ENCODE peak calls at places on chromosomes 5 and 9, in seven cellular contexts. Y is adipocyte; M is T-helper 1 cell; N is tibial artery; O is SK-MEL-5; F is lower lobe of right lung; T is activated T-helper 2 cell treated with anti-CD3 and anti-CD28 coated beads, Interferon-gamma antibody, Interleukin-2, Interleukin-4, amounts not matched to agents 10 μg/mL and 5 μg/mL and 100 μg/mL, durations not matched to agents 14 hours and 24 hours and 36 hours. D is an unnamed sample.

GRCh38 chr9:8473226-8473625 is 673.6 kb upstream of the DMAC1 start:
- DNase-seq in Y (no peak), M (no peak), O (no peak), T (no peak), N (no peak), F (no peak), D (no peak)

GRCh38 chr5:168291281-168291960 is at the start of gene WWC1:
- DNase-seq in M (peak), T (peak), O (peak), F (peak), Y (peak), N (no peak), D (peak)

GRCh38 chr5:9344751-9345240 is 201.1 kb downstream of the SEMA5A start:
- DNase-seq in T (no peak), Y (no peak), M (no peak), O (no peak), N (no peak), F (no peak), D (no peak)

GRCh38 chr5:81747030-81747429 is 3.9 kb downstream of the SSBP2 start:
- DNase-seq in N (no peak), Y (no peak), T (no peak), O (no peak), F (no peak), M (no peak), D (no peak)

GRCh38 chr9:3238241-3238640 is 287.6 kb downstream of the RFX3 start:
- DNase-seq in O (no peak), F (no peak), N (no peak), T (no peak), Y (no peak), M (no peak), D (no peak)

GRCh38 chr5:149435015-149435376 is 55.9 kb upstream of the IL17B start:
- DNase-seq in T (no peak), O (no peak), M (no peak), Y (no peak), F (no peak), N (peak), D (no peak)

GRCh38 chr9:111305914-111306313 is 24.1 kb downstream of the OR2K2 start:
- DNase-seq in F (no peak), N (no peak), Y (no peak), M (no peak), T (no peak), O (no peak), D (no peak)

GRCh38 chr5:42930934-42931333 is 109.2 kb downstream of the ANXA2R start:
- DNase-seq in Y (no peak), F (no peak), T (no peak), M (no peak), N (no peak), O (no peak), D (no peak)

GRCh38 chr9:86721843-86722705 is 225.2 kb downstream of the GAS1 start:
- DNase-seq in Y (peak), O (peak), F (no peak), T (no peak), N (peak), M (no peak), D (no peak)

GRCh38 chr5:174675916-174676315 is 48.5 kb upstream of the MSX2 start:
- DNase-seq in M (no peak), F (no peak), T (no peak), N (no peak), Y (no peak), O (no peak), D (no peak)

GRCh38 chr5:159975462-159976019 is 33.4 kb upstream of the TTC1 start:
- DNase-seq in Y (peak), F (no peak), T (no peak), M (no peak), O (peak), N (peak), D (peak)

GRCh38 chr5:86199287-86199686 is 418.5 kb upstream of the COX7C start:
- DNase-seq in F (no peak), M (no peak), Y (no peak), T (no peak), N (no peak), O (no peak), D (no peak)

GRCh38 chr5:64628901-64629300 is 61.4 kb upstream of the SHISAL2B start:
- DNase-seq in O (no peak), F (no peak), T (no peak), M (no peak), Y (no peak), N (no peak), D (no peak)

GRCh38 chr5:73591698-73592501 is 26.4 kb downstream of the UTP15 start:
- DNase-seq in T (no peak), M (no peak), Y (peak), F (no peak), N (no peak), O (no peak), D (no peak)

GRCh38 chr5:172414618-172415599 is 39.4 kb downstream of the SH3PXD2B start:
- DNase-seq in M (no peak), O (no peak), Y (peak), F (no peak), N (peak), T (no peak), D (no peak)

GRCh38 chr5:119829341-119829740 is 200.0 kb downstream of the FAM170A start:
- DNase-seq in T (no peak), O (no peak), N (no peak), M (no peak), F (no peak), Y (peak), D (no peak)

GRCh38 chr9:5628530-5629311 is at the start of gene RIC1:
- DNase-seq in N (peak), F (peak), Y (peak), T (peak), O (peak), M (peak), D (peak)

GRCh38 chr9:899440-900184 is 58.1 kb downstream of the DMRT1 start:
- DNase-seq in Y (peak), O (no peak), T (no peak), F (no peak), N (no peak), M (no peak), D (no peak)

GRCh38 chr5:105882956-105883481 is 1787.7 kb downstream of the EFNA5 start:
- DNase-seq in F (no peak), T (no peak), M (no peak), N (no peak), Y (no peak), O (no peak), D (no peak)

GRCh38 chr9:120832766-120833165 is 10.0 kb downstream of the PSMD5 start:
- DNase-seq in N (no peak), T (no peak), Y (no peak), M (no peak), F (no peak), O (no peak), D (no peak)

GRCh38 chr9:108687360-108687981 is 168.3 kb downstream of the ACTL7B start:
- DNase-seq in Y (peak), O (no peak), N (no peak), T (no peak), M (no peak), F (no peak), D (no peak)

GRCh38 chr5:10827571-10827970 is 66.5 kb upstream of the DAP start:
- DNase-seq in N (no peak), M (no peak), F (no peak), O (no peak), T (no peak), Y (no peak), D (no peak)

GRCh38 chr5:137699291-137700281 is 36.3 kb downstream of the KLHL3 start:
- DNase-seq in M (no peak), Y (peak), T (no peak), F (no peak), O (no peak), N (no peak), D (peak)

GRCh38 chr5:137498301-137498735 is 808 bp downstream of the SPOCK1 start:
- DNase-seq in T (no peak), O (no peak), F (no peak), N (peak), M (no peak), Y (peak), D (no peak)